ENCODE peak calls at places on chromosomes 13 and 19, in nine cellular contexts. V, D, M, X, B, J, Y, W and C are unnamed samples.

GRCh38 chr13:38648912-38649311 is 38.0 kb upstream of the FREM2 start:
- DNase-seq in V (no peak), D (no peak), M (no peak), X (no peak), B (no peak), J (no peak), Y (no peak), W (no peak), C (no peak)

GRCh38 chr19:2026770-2027169 is 11.3 kb upstream of the BTBD2 start:
- DNase-seq in V (no peak), D (no peak), M (no peak), X (no peak), B (no peak), J (no peak), Y (no peak), W (no peak), C (no peak)

GRCh38 chr13:113823771-113824170 is 40.1 kb downstream of the GAS6 start:
- DNase-seq in V (no peak), D (no peak), M (no peak), X (no peak), B (no peak), J (no peak), Y (no peak), W (no peak), C (no peak)

GRCh38 chr13:112245959-112246358 is 130.2 kb upstream of the SPACA7 start:
- DNase-seq in V (peak; percentile 7), D (no peak), M (no peak), X (no peak), B (no peak), J (no peak), Y (no peak), W (no peak), C (no peak)

GRCh38 chr13:89584058-89584457 is 1763.4 kb upstream of the MIR17HG start:
- DNase-seq in V (no peak), D (peak; percentile 18), M (no peak), X (no peak), B (peak; percentile 51), J (no peak), Y (no peak), W (peak; percentile 14), C (peak; percentile 4)

GRCh38 chr13:94351292-94352000 is 128.0 kb downstream of the DCT start:
- DNase-seq in V (peak; percentile 69), D (peak; percentile 63), M (peak; percentile 58), X (no peak), B (peak; percentile 89), J (no peak), Y (no peak), W (peak; percentile 29), C (no peak)

GRCh38 chr13:29859971-29860370 is 9.6 kb upstream of the UBL3 start:
- DNase-seq in V (no peak), D (peak; percentile 52), M (no peak), X (peak; percentile 65), B (peak; percentile 71), J (no peak), Y (no peak), W (peak; percentile 41), C (no peak)

GRCh38 chr19:33498391-33499000 is 23.1 kb downstream of the PEPD start:
- DNase-seq in V (no peak), D (no peak), M (no peak), X (no peak), B (no peak), J (no peak), Y (no peak), W (no peak), C (no peak)

GRCh38 chr13:99282264-99283231 is 24.4 kb upstream of the GPR18 start:
- DNase-seq in V (no peak), D (no peak), M (no peak), X (no peak), B (no peak), J (no peak), Y (no peak), W (no peak), C (no peak)

GRCh38 chr13:78160793-78161192 is 242.2 kb upstream of the EDNRB start:
- DNase-seq in V (no peak), D (peak; percentile 19), M (peak; percentile 31), X (peak; percentile 24), B (peak; percentile 84), J (no peak), Y (no peak), W (peak; percentile 32), C (peak; percentile 66)

GRCh38 chr13:26853272-26853818 is 92.8 kb upstream of the GPR12 start:
- DNase-seq in V (no peak), D (no peak), M (no peak), X (no peak), B (no peak), J (no peak), Y (no peak), W (no peak), C (no peak)

GRCh38 chr13:110643768-110644421 is 28.6 kb downstream of the NAXD start:
- DNase-seq in V (no peak), D (no peak), M (no peak), X (no peak), B (no peak), J (no peak), Y (no peak), W (no peak), C (no peak)

DNA sequence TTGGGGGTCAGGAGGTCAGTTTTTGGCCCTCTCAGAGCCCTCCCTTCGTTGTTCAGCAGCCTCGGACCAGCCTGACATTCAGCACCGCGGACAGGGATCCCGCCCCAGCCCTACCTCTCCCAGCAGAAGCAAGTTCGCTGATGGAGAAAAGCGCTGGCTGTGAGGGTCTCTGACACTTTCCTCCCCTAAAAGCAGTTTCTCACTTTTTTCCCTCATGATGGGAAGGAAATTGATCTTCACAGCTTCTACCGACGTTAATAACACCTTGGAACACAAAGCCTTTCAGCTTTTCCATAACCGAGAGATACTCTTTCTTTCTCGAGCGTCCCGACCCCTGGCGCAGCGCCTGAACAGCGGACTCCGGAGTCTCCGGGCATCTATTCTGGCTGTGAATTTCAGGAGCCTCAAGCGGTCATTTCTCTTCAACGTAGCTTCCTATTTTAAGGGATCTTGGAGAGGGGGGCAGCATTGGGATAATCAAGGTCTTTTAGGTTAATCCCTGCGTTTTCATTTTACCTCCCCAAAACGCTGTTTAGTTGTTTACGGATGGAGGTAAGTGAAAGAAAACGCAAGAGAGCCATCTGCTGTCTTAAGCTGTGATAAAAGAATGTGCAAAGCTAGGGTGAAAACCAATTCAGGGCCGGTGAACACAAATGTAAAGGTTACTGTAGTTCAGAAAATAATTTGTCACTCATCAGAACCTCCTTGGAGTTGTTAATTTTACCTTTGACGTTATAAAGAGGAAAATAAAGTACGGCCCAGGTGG is 467.2 kb downstream of the ITGBL1 start:
- DNase-seq in V (peak; percentile 45), D (peak; percentile 11), M (no peak), X (no peak), B (peak; percentile 35), J (no peak), Y (peak; percentile 39), W (peak; percentile 14), C (no peak)
- TF ChIP-seq CTCF in V (peak; percentile 32), D (no peak), M (no peak), X (no peak), B (no peak), J (no peak), Y (no peak), W (no peak), C (peak; percentile 36)

GRCh38 chr19:54317108-54317964 is 4.4 kb upstream of the LILRA5 start:
- DNase-seq in V (no peak), D (no peak), M (no peak), X (no peak), B (no peak), J (no peak), Y (no peak), W (no peak), C (no peak)
- H3K4me3 ChIP-seq in V (no peak overlapping the region), D (no peak overlapping the region), M (no peak overlapping the region), X (no peak overlapping the region), B (no peak overlapping the region), J (no peak overlapping the region), Y (no peak overlapping the region), W (no peak overlapping the region), C (no peak overlapping the region)

DNA sequence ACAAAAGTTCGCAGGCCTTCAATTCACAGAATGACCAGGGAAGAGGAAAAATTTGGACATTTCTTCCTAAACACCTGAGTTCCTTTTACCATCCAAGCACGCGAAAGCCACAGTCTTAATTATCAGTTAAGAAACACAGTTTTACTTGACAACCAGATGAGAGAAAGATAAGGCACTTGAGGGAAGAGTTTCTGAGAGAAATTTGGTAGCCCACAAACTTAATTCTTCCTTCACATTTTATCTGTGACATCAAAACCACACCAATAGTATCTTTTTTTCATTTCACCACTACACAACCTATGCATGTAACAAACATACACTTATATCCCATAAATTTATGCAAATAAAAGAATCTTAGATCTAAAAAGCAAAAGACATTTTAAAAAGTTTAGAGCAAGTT is 326.6 kb downstream of the MZT1 start:
- DNase-seq in V (no peak), D (no peak), M (no peak), X (no peak), B (no peak), J (no peak), Y (no peak), W (no peak), C (no peak)
- TF ChIP-seq CTCF in V (no peak), D (no peak), M (no peak), X (no peak), B (no peak), J (no peak), Y (no peak), W (no peak), C (no peak)

GRCh38 chr13:43880930-43881329 is 1.2 kb downstream of the LACC1 start:
- DNase-seq in V (no peak), D (peak; percentile 27), M (no peak), X (no peak), B (no peak), J (no peak), Y (no peak), W (peak; percentile 27), C (no peak)

GRCh38 chr13:43880451-43880850 is 747 bp downstream of the LACC1 start:
- DNase-seq in V (no peak), D (no peak), M (no peak), X (no peak), B (no peak), J (no peak), Y (no peak), W (no peak), C (no peak)

GRCh38 chr13:43881580-43881979 is 1.9 kb downstream of the LACC1 start:
- DNase-seq in V (no peak), D (no peak), M (no peak), X (no peak), B (no peak), J (no peak), Y (no peak), W (no peak), C (no peak)

GRCh38 chr13:43883636-43884035 is 3.9 kb downstream of the LACC1 start:
- DNase-seq in V (no peak), D (no peak), M (no peak), X (no peak), B (peak; percentile 40), J (no peak), Y (no peak), W (no peak), C (no peak)

GRCh38 chr13:43884221-43884620 is 4.5 kb downstream of the LACC1 start:
- DNase-seq in V (no peak), D (no peak), M (no peak), X (no peak), B (no peak), J (no peak), Y (no peak), W (no peak), C (no peak)
- H3K4me3 ChIP-seq in V (no peak overlapping the region), D (no peak overlapping the region), M (no peak overlapping the region), X (no peak overlapping the region), B (no peak overlapping the region), J (no peak overlapping the region), Y (no peak overlapping the region), W (no peak overlapping the region), C (no peak overlapping the region)

GRCh38 chr13:95708390-95708774 is 31.4 kb downstream of the DNAJC3 start:
- DNase-seq in V (no peak), D (no peak), M (no peak), X (no peak), B (no peak), J (no peak), Y (no peak), W (no peak), C (no peak)
- TF ChIP-seq CTCF in V (no peak), D (no peak), M (no peak), X (no peak), B (no peak), J (no peak), Y (no peak), W (no peak), C (no peak)